ENCODE peak calls at places on chromosomes 1 and 21, in four cellular contexts. F is endothelial cell; B is activated CD8-positive, alpha-beta T cell treated with anti-CD3 and anti-CD28 coated beads for 36 hours; R is progenitor cell of endocrine pancreas. N is an unnamed sample.

GRCh38 chr21:44428281-44428942 is 26.9 kb upstream of the LRRC3 start:
- DNase-seq in R (peak; percentile 9), F (peak; percentile 42), B (peak; percentile 67), N (no peak)

GRCh38 chr1:109667452-109668122 is at the start of gene GSTM2:
- DNase-seq in R (peak; percentile 80), B (peak; percentile 91), F (peak; percentile 83), N (peak; percentile 85)

GRCh38 chr1:19356266-19356665 is 44.1 kb downstream of the SLC66A1 start:
- DNase-seq in B (no peak), F (no peak), R (no peak), N (no peak)

GRCh38 chr21:39633770-39634181 is 21.0 kb downstream of the B3GALT5 start:
- DNase-seq in F (no peak), B (no peak), R (no peak), N (no peak)

GRCh38 chr1:225578247-225578646 is 74.7 kb downstream of the ENAH start:
- DNase-seq in F (no peak), R (no peak), B (no peak), N (no peak)

GRCh38 chr1:229855999-229856650 is 210.9 kb upstream of the GALNT2 start:
- DNase-seq in F (no peak), R (no peak), B (peak; percentile 24), N (peak; percentile 76)

GRCh38 chr1:59194621-59195020 is 102.3 kb upstream of the FGGY start:
- DNase-seq in R (no peak), B (no peak), F (no peak), N (no peak)

GRCh38 chr1:15797614-15798390 is 9.6 kb downstream of the UQCRHL start:
- DNase-seq in B (no peak), R (no peak), F (no peak), N (no peak)

GRCh38 chr1:20110679-20111078 is 8.7 kb downstream of the PLA2G2D start:
- DNase-seq in F (no peak), R (no peak), B (no peak), N (no peak)

GRCh38 chr1:95042286-95042685 is 30.5 kb downstream of the ALG14 start:
- DNase-seq in F (no peak), B (no peak), R (no peak), N (no peak)

GRCh38 chr1:44543064-44543815 is 131.0 kb downstream of the TMEM53 start:
- DNase-seq in B (peak; percentile 9), F (peak; percentile 26), R (peak; percentile 25), N (no peak)

GRCh38 chr1:25556791-25557476 is 13.5 kb downstream of the LDLRAP1 start:
- DNase-seq in B (peak; percentile 63), F (no peak), R (no peak), N (no peak)

GRCh38 chr1:244834596-244835275 is 722 bp upstream of the COX20 start:
- DNase-seq in R (no peak), B (peak; percentile 98), F (peak; percentile 91), N (peak; percentile 92)

GRCh38 chr1:116667577-116668105 is at the start of gene IGSF3:
- DNase-seq in R (peak; percentile 57), F (peak; percentile 65), B (peak; percentile 48), N (peak; percentile 86)

GRCh38 chr1:211334986-211335385 is 8.4 kb downstream of the TRAF5 start:
- DNase-seq in B (peak; percentile 56), R (no peak), F (no peak), N (no peak)

GRCh38 chr1:160996195-160996594 is 24.8 kb downstream of the F11R start:
- DNase-seq in B (no peak), F (no peak), R (no peak), N (no peak)

GRCh38 chr1:182995894-182996293 is 27.3 kb upstream of the LAMC1 start:
- DNase-seq in F (no peak), R (no peak), B (no peak), N (no peak)

GRCh38 chr1:94980049-94980908 is 53.4 kb upstream of the CNN3 start:
- DNase-seq in F (no peak), R (no peak), B (no peak), N (no peak)

GRCh38 chr1:12518956-12519707 is 98.9 kb downstream of the DHRS3 start:
- DNase-seq in R (no peak), B (peak; percentile 88), F (no peak), N (no peak)

GRCh38 chr1:184061396-184062003 is 10.0 kb downstream of the TSEN15 start:
- DNase-seq in B (no peak), R (no peak), F (no peak), N (no peak)

GRCh38 chr1:41003640-41004220 is 17.8 kb downstream of the SLFNL1 start:
- DNase-seq in R (no peak), F (no peak), B (peak; percentile 98), N (peak; percentile 86)

GRCh38 chr1:31627930-31628421 is 10.5 kb downstream of the HCRTR1 start:
- DNase-seq in R (no peak), B (no peak), F (no peak), N (no peak)

GRCh38 chr1:230067441-230067870 is 418 bp downstream of the GALNT2 start:
- DNase-seq in F (no peak), B (peak; percentile 25), R (peak; percentile 39), N (peak; percentile 60)

GRCh38 chr1:3483801-3484444 is 29.5 kb downstream of the ARHGEF16 start:
- DNase-seq in F (peak; percentile 80), R (peak; percentile 54), B (peak; percentile 58), N (peak; percentile 83)

GRCh38 chr1:165869343-165869742 is 41.9 kb downstream of the UCK2 start:
- DNase-seq in B (no peak), R (no peak), F (no peak), N (no peak)
- TF ChIP-seq CTCF in B (no peak), R (peak; percentile 30), F (peak; percentile 23), N (no peak)

DNA sequence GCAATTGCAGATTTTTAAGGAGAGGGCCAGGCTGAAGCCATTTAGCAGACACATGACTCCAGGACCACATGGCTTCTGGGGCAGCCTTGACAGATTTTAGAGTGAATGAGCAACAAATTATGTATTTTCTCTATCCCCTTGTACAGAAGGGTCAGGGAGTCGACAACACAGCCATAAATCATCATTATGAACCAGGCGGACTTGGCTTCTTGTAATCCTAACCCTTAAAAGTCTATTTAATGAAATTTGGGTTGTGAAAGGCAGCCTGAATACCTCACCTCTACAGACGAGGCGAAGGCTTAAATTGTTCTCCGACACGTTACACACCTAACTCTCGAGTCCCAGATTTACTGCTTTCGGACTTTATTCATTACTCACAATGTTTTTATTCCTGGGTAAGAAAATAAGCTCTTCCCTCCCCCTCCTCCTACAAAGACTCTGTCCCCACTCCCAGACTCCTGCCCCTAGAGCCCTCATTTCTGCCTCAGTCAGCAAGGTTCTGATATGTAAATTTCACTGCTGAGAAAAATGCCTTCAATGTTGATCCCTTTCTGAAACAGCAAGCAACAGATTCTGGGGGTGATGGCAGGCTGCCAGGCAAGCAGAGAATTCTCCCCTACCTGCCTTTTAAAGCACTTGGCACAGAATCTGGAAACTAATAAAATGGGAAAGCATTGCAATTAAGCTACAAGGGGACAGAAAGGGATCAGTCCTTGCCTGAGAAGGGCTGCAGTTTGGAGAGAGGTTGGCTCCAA is 51.6 kb downstream of the PLPP3 start:
- DNase-seq in B (no peak), F (no peak), R (no peak), N (no peak)
- TF ChIP-seq CTCF in B (no peak), F (no peak), R (no peak), N (no peak)

GRCh38 chr1:221099747-221100146 is 220.5 kb downstream of the HLX start:
- DNase-seq in R (no peak), F (no peak), B (peak; percentile 31), N (no peak)
- TF ChIP-seq CTCF in R (no peak), F (no peak), B (no peak), N (no peak)

GRCh38 chr1:226603030-226603960 is 54.7 kb downstream of the STUM start:
- DNase-seq in F (no peak), R (no peak), B (no peak), N (no peak)

GRCh38 chr1:226605573-226605950 is 57.0 kb downstream of the STUM start:
- DNase-seq in B (no peak), F (no peak), R (no peak), N (no peak)

GRCh38 chr1:226604846-226605572 is 56.4 kb downstream of the STUM start:
- DNase-seq in R (no peak), B (no peak), F (no peak), N (no peak)

GRCh38 chr1:226602186-226603029 is 53.8 kb downstream of the STUM start:
- DNase-seq in F (no peak), R (no peak), B (no peak), N (no peak)

GRCh38 chr1:226603976-226604845 is 55.6 kb downstream of the STUM start:
- DNase-seq in R (no peak), B (no peak), F (no peak), N (no peak)
- TF ChIP-seq CTCF in R (no peak), B (no peak), F (no peak), N (no peak)

GRCh38 chr1:8880068-8880676 is 1.7 kb upstream of the ENO1 start:
- DNase-seq in F (no peak), R (no peak), B (peak; percentile 76), N (peak; percentile 69)

GRCh38 chr1:8878448-8879347 is at the start of gene ENO1:
- DNase-seq in B (peak; percentile 99), F (peak; percentile 99), R (peak; percentile 97), N (peak; percentile 99)

GRCh38 chr1:8883510-8883909 is 5.0 kb upstream of the ENO1 start:
- DNase-seq in R (no peak), B (no peak), F (no peak), N (no peak)

GRCh38 chr1:8876099-8876496 is 2.4 kb downstream of the ENO1 start:
- DNase-seq in R (no peak), F (no peak), B (no peak), N (no peak)

GRCh38 chr1:8879348-8880067 is 1.0 kb upstream of the ENO1 start:
- DNase-seq in B (no peak), R (no peak), F (no peak), N (no peak)
- TF ChIP-seq CTCF in B (peak; percentile 36), R (peak; percentile 23), F (no peak), N (peak; percentile 16)

DNA sequence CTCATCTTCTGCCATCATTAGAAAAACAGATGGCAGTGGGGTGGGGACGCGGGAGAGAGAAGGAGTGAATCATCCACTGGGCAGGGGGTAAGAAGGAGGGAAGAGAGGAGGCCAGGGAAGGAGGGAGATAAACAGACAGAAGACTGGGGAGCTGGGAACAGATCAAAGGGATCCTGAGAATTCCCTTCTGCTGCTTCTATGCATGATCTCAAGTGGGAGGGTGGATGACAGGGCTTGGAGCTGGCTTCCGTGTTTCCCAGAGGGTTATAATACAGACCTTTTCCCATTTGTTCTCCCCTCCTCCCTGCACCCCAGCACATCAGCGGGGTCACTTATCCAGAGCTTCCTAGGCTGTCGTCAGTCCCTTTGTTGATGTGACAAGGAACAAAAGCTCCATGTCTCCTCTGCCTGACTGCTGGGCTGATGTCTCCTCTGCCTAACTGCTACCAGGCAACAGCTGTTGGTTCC is 338.6 kb downstream of the PAPPA2 start:
- DNase-seq in B (no peak), R (no peak), F (no peak), N (no peak)
- TF ChIP-seq CTCF in B (no peak), R (no peak), F (no peak), N (no peak)

N was measured in GM13977.